ENCODE peak calls at places on chromosomes 4 and X, in seven cellular contexts. One of them, this sample, is unnamed.
A peak's percentile ranks its signal among the peaks of the same experiment; 100 is the strongest.

GRCh38 chrX:153501530-153501929 is 6.8 kb downstream of the BGN start:
- DNase-seq in GM12891: no peak
- DNase-seq in SK-N-SH: no peak
- DNase-seq in GM12892: no peak
- DNase-seq in K562: no peak
- DNase-seq in GM12878: no peak
- DNase-seq in H1: no peak
- DNase-seq in this sample: no peak

GRCh38 chr4:153471691-153472080 is 5.5 kb downstream of the TMEM131L start:
- DNase-seq in GM12878: no peak
- DNase-seq in GM12891: no peak
- DNase-seq in GM12892: no peak
- DNase-seq in SK-N-SH: no peak
- DNase-seq in K562: no peak
- DNase-seq in H1: no peak
- DNase-seq in this sample: no peak

GRCh38 chr4:24655971-24656370 is 71.6 kb upstream of the DHX15 start:
- DNase-seq in GM12878: no peak
- DNase-seq in K562: no peak
- DNase-seq in GM12892: no peak
- DNase-seq in GM12891: no peak
- DNase-seq in SK-N-SH: no peak
- DNase-seq in H1: no peak
- DNase-seq in this sample: no peak

GRCh38 chr4:14396183-14396582 is 606.1 kb upstream of the CPEB2 start:
- DNase-seq in H1: no peak
- DNase-seq in SK-N-SH: no peak
- DNase-seq in GM12892: no peak
- DNase-seq in K562: no peak
- DNase-seq in GM12878: no peak
- DNase-seq in GM12891: no peak
- DNase-seq in this sample: no peak

GRCh38 chrX:134144231-134144630 is 92.8 kb upstream of the CCDC160 start:
- DNase-seq in GM12891: no peak
- DNase-seq in GM12878: no peak
- DNase-seq in K562: peak; percentile 8
- DNase-seq in H1: no peak
- DNase-seq in GM12892: no peak
- DNase-seq in SK-N-SH: peak; percentile 5
- DNase-seq in this sample: peak; percentile 25

GRCh38 chrX:110732274-110732673 is 63.3 kb downstream of the CHRDL1 start:
- DNase-seq in SK-N-SH: no peak
- DNase-seq in H1: no peak
- DNase-seq in K562: no peak
- DNase-seq in GM12892: no peak
- DNase-seq in GM12891: no peak
- DNase-seq in GM12878: no peak
- DNase-seq in this sample: no peak

GRCh38 chr4:121728798-121729226 is 32.0 kb upstream of the ANXA5 start:
- DNase-seq in GM12891: no peak
- DNase-seq in GM12892: no peak
- DNase-seq in SK-N-SH: no peak
- DNase-seq in H1: no peak
- DNase-seq in K562: no peak
- DNase-seq in GM12878: no peak
- DNase-seq in this sample: no peak

GRCh38 chrX:153726286-153727107 is 1.8 kb downstream of the ABCD1 start:
- DNase-seq in K562: peak; percentile 81
- DNase-seq in H1: peak; percentile 38
- DNase-seq in GM12878: peak; percentile 48
- DNase-seq in GM12892: peak; percentile 82
- DNase-seq in GM12891: peak; percentile 70
- DNase-seq in SK-N-SH: peak; percentile 80
- DNase-seq in this sample: peak; percentile 75

GRCh38 chrX:2188316-2188715 is 312.5 kb downstream of the DHRSX start:
- DNase-seq in SK-N-SH: no peak
- DNase-seq in K562: peak; percentile 65
- DNase-seq in GM12891: no peak
- DNase-seq in GM12878: no peak
- DNase-seq in GM12892: no peak
- DNase-seq in H1: no peak
- DNase-seq in this sample: peak; percentile 54

GRCh38 chr4:70556856-70557255 is 35.2 kb upstream of the AMBN start:
- DNase-seq in K562: no peak
- DNase-seq in SK-N-SH: no peak
- DNase-seq in GM12891: no peak
- DNase-seq in GM12892: no peak
- DNase-seq in GM12878: no peak
- DNase-seq in H1: no peak
- DNase-seq in this sample: no peak

GRCh38 chr4:83115656-83116285 is 1.2 kb upstream of the PLAC8 start:
- DNase-seq in K562: no peak
- DNase-seq in SK-N-SH: no peak
- DNase-seq in GM12891: no peak
- DNase-seq in H1: peak; percentile 56
- DNase-seq in GM12878: no peak
- DNase-seq in GM12892: no peak
- DNase-seq in this sample: no peak

GRCh38 chrX:35406386-35406785 is 391.8 kb upstream of the MAGEB16 start:
- DNase-seq in SK-N-SH: no peak
- DNase-seq in GM12878: no peak
- DNase-seq in GM12891: no peak
- DNase-seq in H1: no peak
- DNase-seq in K562: no peak
- DNase-seq in GM12892: no peak
- DNase-seq in this sample: no peak

GRCh38 chr4:4470208-4470607 is 71.6 kb downstream of the STX18 start:
- DNase-seq in GM12892: no peak
- DNase-seq in GM12878: no peak
- DNase-seq in H1: no peak
- DNase-seq in SK-N-SH: no peak
- DNase-seq in GM12891: no peak
- DNase-seq in K562: no peak
- DNase-seq in this sample: no peak

DNA sequence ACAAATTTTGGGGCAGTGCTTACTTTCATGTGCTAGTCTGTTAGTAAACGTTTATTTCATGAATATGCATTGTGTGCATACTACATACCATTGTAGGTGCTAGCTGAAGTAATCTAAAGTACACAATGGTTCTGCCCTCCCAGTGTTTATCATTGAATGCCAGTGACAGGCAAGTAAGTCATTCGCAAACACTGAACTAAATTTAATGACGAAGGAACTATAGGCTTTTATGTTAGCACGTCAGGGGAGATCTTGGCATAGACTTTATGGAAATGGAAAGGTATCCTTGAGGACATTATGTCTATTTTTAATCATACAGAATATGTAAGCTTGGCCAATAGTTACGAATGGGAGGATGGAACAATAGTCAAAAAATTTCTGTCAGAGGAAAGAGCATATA is 427.0 kb upstream of the EPHA5 start:
- DNase-seq in GM12892: no peak
- DNase-seq in K562: no peak
- DNase-seq in GM12878: no peak
- DNase-seq in GM12891: no peak
- DNase-seq in H1: no peak
- DNase-seq in SK-N-SH: no peak
- DNase-seq in this sample: peak; percentile 4
- TF ChIP-seq TAF1 in GM12892: no peak
- TF ChIP-seq TAF1 in K562: no peak
- TF ChIP-seq TAF1 in GM12878: no peak
- TF ChIP-seq TAF1 in GM12891: no peak
- TF ChIP-seq TAF1 in H1: no peak
- TF ChIP-seq TAF1 in SK-N-SH: no peak
- TF ChIP-seq TAF1 in this sample: no peak

GRCh38 chrX:37291924-37292323 is 57.2 kb upstream of the PRRG1 start:
- DNase-seq in K562: no peak
- DNase-seq in GM12878: no peak
- DNase-seq in SK-N-SH: no peak
- DNase-seq in GM12891: no peak
- DNase-seq in GM12892: no peak
- DNase-seq in H1: no peak
- DNase-seq in this sample: no peak

DNA sequence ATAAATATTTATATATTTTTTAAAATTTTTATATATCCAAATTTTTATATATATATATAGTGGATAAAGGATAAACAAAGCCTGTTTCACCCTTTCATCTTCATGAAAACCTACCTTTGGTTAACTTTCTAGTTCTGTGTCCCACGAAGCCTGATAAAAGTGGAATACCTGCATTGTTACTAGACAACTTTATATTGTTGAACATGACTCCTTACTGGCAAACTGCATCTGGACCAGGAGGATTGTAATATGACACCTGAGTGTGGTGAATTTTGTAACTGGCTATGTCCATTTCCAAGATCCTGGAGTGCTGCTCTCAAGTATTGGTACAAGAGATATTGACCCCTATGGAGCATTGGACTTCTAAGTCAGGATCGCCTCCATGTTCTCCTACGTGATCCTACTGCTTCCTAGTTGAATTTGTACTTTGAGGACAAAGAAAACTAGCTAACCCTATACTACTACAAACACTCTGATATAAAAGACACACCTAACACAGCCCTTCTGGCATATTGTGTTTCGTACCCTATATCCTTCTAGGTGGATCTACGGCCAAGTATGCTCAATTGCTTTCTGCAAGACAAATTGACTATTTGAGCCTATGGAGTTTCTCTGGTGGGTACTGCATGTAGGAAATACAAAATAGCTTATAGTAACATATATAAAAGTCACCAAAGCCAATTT is 61.3 kb upstream of the PRRG1 start:
- DNase-seq in GM12891: no peak
- DNase-seq in SK-N-SH: no peak
- DNase-seq in K562: no peak
- DNase-seq in GM12878: no peak
- DNase-seq in GM12892: no peak
- DNase-seq in H1: no peak
- DNase-seq in this sample: no peak
- TF ChIP-seq TAF1 in GM12891: no peak
- TF ChIP-seq TAF1 in SK-N-SH: no peak
- TF ChIP-seq TAF1 in K562: no peak
- TF ChIP-seq TAF1 in GM12878: no peak
- TF ChIP-seq TAF1 in GM12892: no peak
- TF ChIP-seq TAF1 in H1: no peak
- TF ChIP-seq TAF1 in this sample: no peak

GRCh38 chrX:48513670-48514069 is 4.9 kb downstream of the PORCN start:
- DNase-seq in H1: no peak
- DNase-seq in GM12891: no peak
- DNase-seq in K562: peak; percentile 43
- DNase-seq in GM12892: no peak
- DNase-seq in GM12878: no peak
- DNase-seq in SK-N-SH: no peak
- DNase-seq in this sample: no peak
- TF ChIP-seq TAF1 in H1: no peak
- TF ChIP-seq TAF1 in GM12891: no peak
- TF ChIP-seq TAF1 in K562: no peak
- TF ChIP-seq TAF1 in GM12892: no peak
- TF ChIP-seq TAF1 in GM12878: no peak
- TF ChIP-seq TAF1 in SK-N-SH: no peak
- TF ChIP-seq TAF1 in this sample: no peak

DNA sequence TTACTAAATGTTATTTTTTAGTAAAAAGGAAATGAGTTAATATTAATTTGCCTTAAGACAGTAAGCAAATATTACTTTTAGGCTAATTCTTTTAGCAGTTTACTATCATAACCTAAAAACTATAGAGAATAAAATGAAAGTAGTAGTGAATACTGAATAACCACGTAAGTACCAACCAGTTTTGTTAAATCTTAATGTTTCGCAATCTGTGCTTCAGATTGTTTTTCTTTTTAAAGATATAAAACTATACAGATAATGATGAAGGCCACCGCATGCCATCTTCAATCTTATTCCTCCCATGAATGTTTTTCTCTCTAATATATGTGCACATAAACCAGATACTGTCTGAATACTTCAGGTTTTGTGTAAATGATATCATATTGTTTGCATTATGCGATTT is 6.0 kb downstream of the RRH start:
- DNase-seq in GM12891: no peak
- DNase-seq in H1: no peak
- DNase-seq in SK-N-SH: no peak
- DNase-seq in GM12892: no peak
- DNase-seq in K562: no peak
- DNase-seq in GM12878: no peak
- DNase-seq in this sample: no peak
- TF ChIP-seq TAF1 in GM12891: no peak
- TF ChIP-seq TAF1 in H1: no peak
- TF ChIP-seq TAF1 in SK-N-SH: no peak
- TF ChIP-seq TAF1 in GM12892: no peak
- TF ChIP-seq TAF1 in K562: no peak
- TF ChIP-seq TAF1 in GM12878: no peak
- TF ChIP-seq TAF1 in this sample: no peak

GRCh38 chr4:170052919-170053318 is 26.7 kb upstream of the MFAP3L start:
- DNase-seq in SK-N-SH: no peak
- DNase-seq in H1: no peak
- DNase-seq in GM12891: no peak
- DNase-seq in GM12892: no peak
- DNase-seq in K562: no peak
- DNase-seq in GM12878: no peak
- DNase-seq in this sample: no peak
- TF ChIP-seq TAF1 in SK-N-SH: no peak
- TF ChIP-seq TAF1 in H1: no peak
- TF ChIP-seq TAF1 in GM12891: no peak
- TF ChIP-seq TAF1 in GM12892: no peak
- TF ChIP-seq TAF1 in K562: no peak
- TF ChIP-seq TAF1 in GM12878: no peak
- TF ChIP-seq TAF1 in this sample: no peak

DNA sequence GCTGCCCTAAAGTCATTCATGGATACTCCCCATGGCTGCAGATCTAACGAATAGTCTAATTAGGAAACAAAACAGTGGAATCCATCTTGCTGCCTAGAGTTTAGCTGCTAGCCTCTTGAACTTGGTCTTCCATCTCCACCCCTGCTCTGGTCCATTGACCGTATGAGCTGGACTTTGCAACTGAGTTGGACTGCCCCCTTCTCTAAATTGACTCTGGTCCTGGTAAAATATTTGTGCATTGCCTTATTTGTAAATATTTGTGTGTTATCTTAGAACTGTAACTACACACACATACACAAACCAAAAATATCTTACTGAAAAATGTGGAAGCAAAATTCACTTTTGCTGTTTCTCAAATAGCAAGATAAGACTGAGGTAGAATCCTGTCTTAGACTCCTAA is 181.3 kb downstream of the NWD2 start:
- DNase-seq in SK-N-SH: no peak
- DNase-seq in H1: no peak
- DNase-seq in GM12878: no peak
- DNase-seq in GM12891: no peak
- DNase-seq in GM12892: no peak
- DNase-seq in K562: no peak
- DNase-seq in this sample: no peak
- TF ChIP-seq TAF1 in SK-N-SH: no peak
- TF ChIP-seq TAF1 in H1: no peak
- TF ChIP-seq TAF1 in GM12878: no peak
- TF ChIP-seq TAF1 in GM12891: no peak
- TF ChIP-seq TAF1 in GM12892: no peak
- TF ChIP-seq TAF1 in K562: no peak
- TF ChIP-seq TAF1 in this sample: no peak

GRCh38 chrX:72305286-72306084 is at the start of gene CITED1:
- DNase-seq in GM12891: no peak
- DNase-seq in GM12878: no peak
- DNase-seq in K562: no peak
- DNase-seq in SK-N-SH: peak; percentile 65
- DNase-seq in H1: no peak
- DNase-seq in GM12892: no peak
- DNase-seq in this sample: no peak
- TF ChIP-seq TAF1 in GM12891: no peak
- TF ChIP-seq TAF1 in GM12878: no peak
- TF ChIP-seq TAF1 in K562: no peak
- TF ChIP-seq TAF1 in SK-N-SH: no peak
- TF ChIP-seq TAF1 in H1: no peak
- TF ChIP-seq TAF1 in GM12892: no peak
- TF ChIP-seq TAF1 in this sample: no peak